ENCODE peak calls at places on chromosomes 4 and X, in four cellular contexts. Y, X, L and T are unnamed samples.

GRCh38 chrX:103464774-103465117 is 54.5 kb downstream of the RAB40A start:
- DNase-seq in Y (peak), X (peak), L (peak), T (no peak)

GRCh38 chr4:123783936-123784335 is 387.3 kb downstream of the SPRY1 start:
- DNase-seq in Y (no peak), X (no peak), L (no peak), T (no peak)

GRCh38 chr4:57154191-57154590 is 44.0 kb upstream of the IGFBP7 start:
- DNase-seq in Y (no peak), X (no peak), L (no peak), T (no peak)

GRCh38 chrX:123993326-123993725 is 31.8 kb downstream of the STAG2 start:
- DNase-seq in Y (no peak), X (no peak), L (no peak), T (no peak)

GRCh38 chr4:75432683-75433082 is 81.5 kb downstream of the RCHY1 start:
- DNase-seq in Y (peak), X (no peak), L (peak), T (no peak)

GRCh38 chr4:123643691-123644090 is 247.1 kb downstream of the SPRY1 start:
- DNase-seq in Y (no peak), X (no peak), L (no peak), T (no peak)

GRCh38 chr4:8782135-8782534 is 89.5 kb downstream of the HMX1 start:
- DNase-seq in Y (no peak), X (no peak), L (no peak), T (no peak)

GRCh38 chr4:137558951-137559350 is 26.7 kb upstream of the PCDH18 start:
- DNase-seq in Y (no peak), X (no peak), L (no peak), T (no peak)

GRCh38 chrX:48071064-48071985 is at the start of gene ZNF630:
- DNase-seq in Y (peak), X (peak), L (peak), T (peak)

GRCh38 chrX:45714864-45715263 is 514.2 kb upstream of the DIPK2B start:
- DNase-seq in Y (no peak), X (peak), L (peak), T (peak)

GRCh38 chr4:113979157-113979972 is at the start of gene ARSJ:
- DNase-seq in Y (peak), X (peak), L (peak), T (peak)

GRCh38 chrX:69372435-69372834 is 131.7 kb upstream of the NALF2 start:
- DNase-seq in Y (no peak), X (no peak), L (no peak), T (no peak)

GRCh38 chrX:16445166-16445752 is 204.7 kb upstream of the S100G start:
- DNase-seq in Y (peak), X (no peak), L (peak), T (peak)

GRCh38 chrX:100928660-100929613 is at the start of gene XKRX:
- DNase-seq in Y (peak), X (peak), L (peak), T (peak)

GRCh38 chr4:160826339-160826679 is 1337.5 kb downstream of the FSTL5 start:
- DNase-seq in Y (no peak), X (no peak), L (no peak), T (no peak)

GRCh38 chr4:138301536-138301935 is 59.4 kb upstream of the SLC7A11 start:
- DNase-seq in Y (peak), X (no peak), L (no peak), T (no peak)

GRCh38 chrX:427812-428725 is 41.4 kb upstream of the PPP2R3B start:
- DNase-seq in Y (peak), X (no peak), L (no peak), T (no peak)

GRCh38 chrX:131783555-131784338 is 239.4 kb upstream of the STK26 start:
- DNase-seq in Y (no peak), X (no peak), L (no peak), T (no peak)

GRCh38 chr4:119626943-119627266 is 1.7 kb downstream of the PDE5A start:
- DNase-seq in Y (no peak), X (no peak), L (no peak), T (no peak)

GRCh38 chr4:152843476-152844107 is 63.8 kb downstream of the ARFIP1 start:
- DNase-seq in Y (no peak), X (no peak), L (peak), T (no peak)

GRCh38 chr4:17476811-17477210 is 35.1 kb downstream of the QDPR start:
- DNase-seq in Y (no peak), X (no peak), L (no peak), T (no peak)

DNA sequence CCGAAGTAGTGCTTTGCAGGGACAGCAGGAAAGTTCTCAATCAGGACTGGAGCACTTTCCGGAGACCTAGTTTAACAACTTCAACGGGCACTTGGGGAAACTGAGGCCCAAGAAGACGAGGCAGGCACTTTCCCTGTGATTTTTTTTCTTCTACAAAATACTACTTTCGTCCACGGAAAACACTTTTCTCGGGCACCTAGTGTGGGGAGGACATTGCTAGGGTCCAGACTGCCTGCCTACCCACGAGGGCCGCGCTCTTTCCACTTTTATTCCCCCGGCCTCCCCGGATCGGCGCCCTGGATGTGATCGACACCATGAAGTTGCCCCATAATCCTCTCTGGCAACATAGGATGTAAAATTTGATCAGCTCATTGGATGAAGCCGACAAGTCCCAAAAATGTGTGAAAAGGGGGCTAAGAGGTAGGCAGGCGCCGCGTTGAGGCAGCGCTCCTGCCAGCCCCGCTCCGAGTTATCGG is 125.5 kb upstream of the CXorf66 start:
- DNase-seq in Y (no peak), X (no peak), L (no peak), T (no peak)
- H3K4me3 ChIP-seq in Y (peak), X (peak), L (no peak), T (peak)

DNA sequence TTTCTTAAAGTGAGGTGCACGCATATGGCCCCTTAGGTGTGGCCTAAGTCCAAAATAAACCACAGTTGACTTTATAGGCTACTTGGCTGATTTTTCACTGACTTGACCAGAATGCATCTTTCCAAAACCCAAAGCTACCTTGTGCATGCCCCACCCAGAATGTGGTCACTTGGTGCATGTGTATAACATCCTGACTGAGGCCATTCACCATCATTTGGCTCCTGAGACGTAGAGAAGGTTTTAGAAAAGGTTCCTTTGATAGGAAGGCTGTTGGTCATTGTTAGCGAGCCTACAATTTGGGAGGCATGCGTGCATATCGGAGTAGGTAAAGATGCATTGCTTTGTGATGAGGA is 84.6 kb downstream of the PLAC1 start:
- DNase-seq in Y (no peak), X (no peak), L (no peak), T (no peak)
- H3K4me3 ChIP-seq in Y (no peak), X (no peak), L (no peak), T (no peak)

DNA sequence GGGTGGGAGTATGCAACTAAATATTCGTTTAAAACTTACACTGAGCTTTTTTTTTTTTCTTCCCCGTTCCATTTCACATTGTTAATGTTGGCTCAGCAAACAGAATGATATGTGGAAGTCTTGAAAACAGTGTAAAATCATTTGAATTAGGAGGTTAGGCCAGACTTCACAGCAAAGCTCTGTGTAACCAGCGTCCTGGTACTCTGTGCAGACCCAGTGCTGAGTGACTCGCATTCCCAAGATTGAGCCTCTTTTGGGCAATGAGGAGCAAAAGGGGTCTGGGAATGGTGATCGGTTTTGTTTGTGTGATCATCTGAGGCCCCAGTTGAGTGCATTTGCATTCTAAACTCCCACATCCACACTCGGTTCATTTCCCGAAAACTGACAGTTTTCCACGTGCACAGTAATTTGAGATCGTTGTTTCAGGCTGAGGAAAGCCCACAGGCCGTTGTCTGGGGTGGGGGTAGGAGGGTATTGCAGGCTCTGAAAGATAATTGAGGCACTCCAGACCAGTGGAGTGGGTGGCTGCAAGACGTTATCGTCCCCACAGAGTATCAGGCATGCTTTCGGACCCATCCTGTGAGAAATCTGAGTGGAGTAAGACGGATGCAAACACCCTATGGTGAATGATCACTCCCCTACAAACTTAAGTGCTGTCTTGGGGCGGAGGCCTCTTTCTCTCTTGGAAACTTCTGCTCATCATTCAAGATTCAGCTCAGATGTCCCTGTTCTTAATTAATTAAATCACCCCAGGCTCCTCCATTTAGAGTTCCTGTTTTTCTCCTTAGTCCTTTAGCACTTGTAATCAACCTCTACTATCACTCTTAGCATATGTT is 96.0 kb downstream of the AFF1 start:
- DNase-seq in Y (peak), X (no peak), L (no peak), T (no peak)
- H3K4me3 ChIP-seq in Y (no peak), X (no peak), L (no peak), T (no peak)

GRCh38 chrX:72201836-72202536 is 20.4 kb downstream of the PIN4 start:
- DNase-seq in Y (no peak), X (no peak), L (no peak), T (no peak)
- H3K4me3 ChIP-seq in Y (no peak), X (no peak), L (no peak), T (no peak)

DNA sequence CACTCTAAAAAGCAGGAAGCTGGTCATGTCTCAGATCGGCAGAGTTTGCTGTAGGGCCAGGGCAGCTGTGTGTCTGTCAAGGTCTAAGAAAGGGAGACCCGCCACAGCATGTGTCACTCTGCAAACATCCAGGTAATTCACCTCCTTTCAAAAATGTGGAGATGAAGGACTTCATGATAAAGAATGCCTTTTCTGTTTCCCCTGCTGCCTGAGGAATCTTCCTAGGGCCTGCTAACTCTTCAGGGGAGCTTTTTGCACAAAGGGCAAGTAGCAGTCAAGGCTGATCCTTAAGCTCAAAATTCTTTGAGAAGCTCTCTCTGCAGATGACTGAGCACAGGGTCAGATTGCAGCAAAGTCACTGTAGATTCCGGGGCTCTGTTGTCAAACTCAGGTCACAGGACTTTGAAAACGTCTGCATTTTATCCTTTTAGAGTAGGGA is 21.1 kb downstream of the RASL11B start:
- DNase-seq in Y (no peak), X (no peak), L (no peak), T (no peak)
- H3K4me3 ChIP-seq in Y (no peak), X (no peak), L (no peak), T (no peak)

GRCh38 chr4:89247951-89248350 is 59.6 kb downstream of the GPRIN3 start:
- DNase-seq in Y (no peak), X (no peak), L (peak), T (no peak)
- H3K4me3 ChIP-seq in Y (no peak), X (no peak), L (no peak), T (no peak)

DNA sequence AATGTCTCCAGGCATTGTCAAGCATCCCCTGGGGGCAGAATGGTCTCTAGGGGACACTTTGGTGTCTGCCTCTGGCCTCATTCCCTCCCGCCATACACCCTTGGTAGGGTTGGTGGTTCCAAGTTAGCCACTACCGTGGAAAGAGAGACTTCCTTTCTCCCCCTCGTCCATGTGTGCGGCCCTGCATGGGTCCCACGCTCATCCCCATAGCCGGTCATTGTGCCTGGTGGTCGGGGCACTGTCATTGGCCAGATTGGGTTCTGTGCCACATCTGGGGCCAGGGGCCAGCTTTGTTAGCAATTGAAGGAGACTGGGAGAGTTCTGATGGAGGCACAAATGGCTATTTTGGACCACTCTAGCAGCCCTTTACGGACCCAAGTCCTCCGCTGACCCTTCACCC is 17.3 kb downstream of the CLCN4 start:
- DNase-seq in Y (no peak), X (no peak), L (no peak), T (no peak)
- H3K4me3 ChIP-seq in Y (no peak), X (no peak), L (no peak), T (no peak)